ENCODE peak calls at places on chromosome 16, in seven cellular contexts. K is mesendoderm, U is IMR-90, N is mesenchymal stem cell, H is H9, F is neuronal stem cell, G is trophoblast cell. J is an unnamed sample.

GRCh38 chr16:46884513-46885293 is 541 bp downstream of the GPT2 start:
- DNase-seq in H (no peak), G (peak), N (peak), U (peak), F (peak), K (peak), J (no peak)

GRCh38 chr16:35305476-35305875 is 1846.1 kb downstream of the TP53TG3F start:
- DNase-seq in U (no peak), N (no peak), H (no peak), K (no peak), F (no peak), G (no peak), J (no peak)

GRCh38 chr16:72357860-72358259 is 185.9 kb upstream of the PMFBP1 start:
- DNase-seq in U (peak), G (no peak), H (no peak), F (no peak), N (no peak), K (no peak), J (no peak)

GRCh38 chr16:7541026-7541425 is 208.4 kb downstream of the RBFOX1 start:
- DNase-seq in N (no peak), H (no peak), U (no peak), G (no peak), F (no peak), K (no peak), J (no peak)

GRCh38 chr16:79582789-79583188 is 17.7 kb downstream of the MAF start:
- DNase-seq in N (no peak), F (no peak), K (no peak), U (no peak), H (no peak), G (no peak), J (no peak)

GRCh38 chr16:51538707-51539604 is 387.9 kb upstream of the SALL1 start:
- DNase-seq in K (peak), H (no peak), G (no peak), F (no peak), N (peak), U (peak), J (no peak)

GRCh38 chr16:12485425-12485824 is 318.3 kb downstream of the CPPED1 start:
- DNase-seq in F (no peak), N (no peak), G (no peak), U (no peak), H (no peak), K (no peak), J (no peak)

GRCh38 chr16:19861811-19862327 is 22.8 kb downstream of the GPRC5B start:
- DNase-seq in G (no peak), N (no peak), H (peak), U (no peak), F (no peak), K (peak), J (peak)

GRCh38 chr16:14420721-14421488 is 209.2 kb downstream of the PARN start:
- DNase-seq in F (no peak), K (no peak), H (no peak), G (no peak), U (no peak), N (peak), J (no peak)

GRCh38 chr16:87332150-87332549 is 15.0 kb upstream of the C16orf95 start:
- DNase-seq in G (no peak), F (no peak), U (peak), K (no peak), H (no peak), N (peak), J (no peak)

GRCh38 chr16:6682142-6682811 is 650.4 kb upstream of the RBFOX1 start:
- DNase-seq in N (no peak), G (no peak), U (no peak), K (peak), F (peak), H (peak), J (peak)

GRCh38 chr16:86874141-86874540 is 295.8 kb downstream of the FOXL1 start:
- DNase-seq in K (peak), H (peak), G (no peak), U (no peak), N (peak), F (no peak), J (peak)

GRCh38 chr16:47732806-47733150 is 271.6 kb downstream of the PHKB start:
- DNase-seq in N (peak), G (no peak), U (peak), H (peak), F (no peak), K (peak), J (no peak)

GRCh38 chr16:4314532-4315184 is 1.2 kb upstream of the GLIS2 start:
- DNase-seq in U (peak), G (peak), F (no peak), H (peak), K (peak), N (peak), J (no peak)

GRCh38 chr16:83972256-83973008 is 4.4 kb downstream of the NECAB2 start:
- DNase-seq in N (no peak), F (no peak), G (no peak), H (no peak), U (no peak), K (no peak), J (no peak)

GRCh38 chr16:85759631-85760419 is 8.9 kb upstream of the C16orf74 start:
- DNase-seq in N (no peak), F (no peak), K (no peak), H (peak), G (no peak), U (no peak), J (peak)

GRCh38 chr16:8678068-8678927 is 3.9 kb downstream of the ABAT start:
- DNase-seq in K (no peak), N (peak), G (peak), H (no peak), F (no peak), U (peak), J (no peak)

GRCh38 chr16:11497851-11498289 is 88.8 kb downstream of the LITAF start:
- DNase-seq in K (peak), F (no peak), U (peak), G (no peak), H (no peak), N (peak), J (no peak)

GRCh38 chr16:27080870-27081269 is 14.1 kb downstream of the C16orf82 start:
- DNase-seq in K (peak), N (peak), H (peak), G (no peak), U (no peak), F (no peak), J (no peak)

GRCh38 chr16:20520103-20520502 is 56.1 kb downstream of the ACSM2B start:
- DNase-seq in F (no peak), N (no peak), H (no peak), K (no peak), U (no peak), G (no peak), J (no peak)

GRCh38 chr16:86662740-86663139 is 84.4 kb downstream of the FOXL1 start:
- DNase-seq in F (no peak), U (no peak), G (no peak), H (no peak), N (no peak), K (no peak), J (no peak)

GRCh38 chr16:2854700-2855309 is 3.2 kb downstream of the PRSS22 start:
- DNase-seq in H (no peak), G (no peak), U (no peak), K (no peak), F (no peak), N (no peak), J (no peak)

DNA sequence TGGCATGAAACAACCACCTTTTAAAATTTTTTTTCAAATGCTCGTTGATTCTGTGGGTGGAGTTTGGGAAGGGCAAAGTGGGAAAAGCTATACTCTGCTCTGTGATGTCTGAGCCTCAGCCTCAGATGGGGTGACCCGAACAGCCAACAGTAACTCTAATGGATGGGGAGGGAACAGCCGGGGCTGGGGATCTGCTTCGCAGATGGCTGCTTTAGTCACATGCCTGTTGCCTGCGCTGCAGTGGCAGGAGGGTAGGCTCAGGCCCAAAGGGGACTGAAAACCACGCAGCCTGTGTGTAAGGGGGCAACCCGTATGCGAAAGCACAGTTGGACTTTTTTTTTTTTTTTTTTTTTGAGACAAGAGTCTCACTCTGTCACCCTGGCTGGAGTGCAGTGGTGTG is 14.9 kb upstream of the MAPK3 start:
- DNase-seq in K (no peak), N (no peak), H (no peak), G (no peak), U (no peak), F (no peak), J (no peak)
- H2AK5ac ChIP-seq in K (no peak), N (no peak), H (no peak), G (no peak), U (no peak), F (no peak), J (no peak)

GRCh38 chr16:67386861-67387455 is 6.3 kb downstream of the TPPP3 start:
- DNase-seq in U (no peak), F (no peak), H (no peak), G (no peak), N (no peak), K (no peak), J (no peak)
- H2AK5ac ChIP-seq in U (no peak), F (no peak), H (no peak), G (no peak), N (no peak), K (no peak), J (no peak)

DNA sequence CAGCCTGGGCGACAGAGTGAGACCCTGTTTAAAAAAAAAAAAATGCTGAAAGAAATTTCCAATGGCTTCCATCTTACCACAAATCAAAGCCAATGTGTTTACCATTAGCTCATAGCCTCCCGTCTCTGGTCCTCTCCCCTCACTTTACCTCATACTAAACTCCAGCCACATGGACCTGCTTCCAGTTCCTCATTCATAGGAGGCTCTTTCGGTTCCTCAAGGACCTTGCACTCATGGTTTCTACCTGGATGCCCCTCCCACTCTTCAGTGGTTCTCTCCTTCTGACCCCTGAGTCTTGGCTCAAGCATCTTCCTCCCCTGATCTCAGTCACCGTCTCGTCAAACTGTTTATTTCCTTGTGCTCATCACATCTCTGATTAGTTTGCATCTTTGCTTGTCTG is 3.8 kb upstream of the DEF8 start:
- DNase-seq in H (no peak), K (no peak), U (no peak), N (no peak), G (no peak), F (no peak), J (no peak)
- H2AK5ac ChIP-seq in H (no peak), K (no peak), U (no peak), N (no peak), G (no peak), F (no peak), J (no peak)

DNA sequence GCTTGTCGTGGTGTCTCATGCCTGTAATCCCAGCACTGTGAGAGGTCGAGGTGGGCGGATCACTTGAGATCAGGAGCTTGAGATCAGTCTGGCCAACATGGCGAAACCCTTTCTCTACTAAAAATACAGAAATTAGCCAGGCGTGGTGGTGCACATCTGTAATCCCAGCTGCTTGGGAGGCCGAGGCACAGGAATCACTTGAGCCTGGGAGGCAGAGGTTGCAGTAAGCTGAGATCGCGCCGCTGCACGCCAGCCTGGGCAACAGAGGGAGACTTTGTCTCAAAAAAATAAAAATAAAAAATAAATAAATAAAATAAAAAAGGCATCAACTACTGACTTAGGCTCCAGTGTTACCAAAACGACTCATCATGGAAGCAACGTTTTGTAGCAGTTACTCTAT is 115.5 kb downstream of the PLCG2 start:
- DNase-seq in F (no peak), G (no peak), N (no peak), K (no peak), U (no peak), H (no peak), J (no peak)
- H2AK5ac ChIP-seq in F (no peak), G (no peak), N (no peak), K (no peak), U (no peak), H (no peak), J (no peak)

J was measured in H1.